ENCODE peak calls at places on chromosomes 1 and 21, in five cellular contexts. One of them, this sample, is unnamed.
A peak's percentile ranks its signal among the peaks of the same experiment; 100 is the strongest.

GRCh38 chr1:3359346-3360157 is 94.9 kb upstream of the ARHGEF16 start:
- DNase-seq in cardiac fibroblast: no peak
- DNase-seq in activated T-cell treated with anti-CD3 and anti-CD28 coated beads for 1 hour: no peak
- DNase-seq in AG08396: no peak
- DNase-seq in NCI-H2171: peak; percentile 97
- DNase-seq in this sample: no peak

GRCh38 chr1:36342426-36343185 is 19.2 kb upstream of the EVA1B start:
- DNase-seq in cardiac fibroblast: peak; percentile 79
- DNase-seq in activated T-cell treated with anti-CD3 and anti-CD28 coated beads for 1 hour: peak; percentile 62
- DNase-seq in AG08396: peak; percentile 78
- DNase-seq in NCI-H2171: peak; percentile 26
- DNase-seq in this sample: peak; percentile 83

GRCh38 chr1:28392027-28392652 is 22.6 kb downstream of the PHACTR4 start:
- DNase-seq in cardiac fibroblast: peak; percentile 92
- DNase-seq in activated T-cell treated with anti-CD3 and anti-CD28 coated beads for 1 hour: no peak
- DNase-seq in AG08396: peak; percentile 67
- DNase-seq in NCI-H2171: no peak
- DNase-seq in this sample: peak; percentile 87

GRCh38 chr1:218425647-218426342 is 80.7 kb downstream of the TGFB2 start:
- DNase-seq in cardiac fibroblast: peak; percentile 77
- DNase-seq in activated T-cell treated with anti-CD3 and anti-CD28 coated beads for 1 hour: no peak
- DNase-seq in AG08396: peak; percentile 26
- DNase-seq in NCI-H2171: no peak
- DNase-seq in this sample: peak; percentile 54

GRCh38 chr21:18954415-18954972 is 550.9 kb upstream of the TMPRSS15 start:
- DNase-seq in cardiac fibroblast: no peak
- DNase-seq in activated T-cell treated with anti-CD3 and anti-CD28 coated beads for 1 hour: no peak
- DNase-seq in AG08396: no peak
- DNase-seq in NCI-H2171: no peak
- DNase-seq in this sample: no peak

GRCh38 chr1:21861602-21862429 is 49.8 kb downstream of the LDLRAD2 start:
- DNase-seq in cardiac fibroblast: peak; percentile 25
- DNase-seq in activated T-cell treated with anti-CD3 and anti-CD28 coated beads for 1 hour: no peak
- DNase-seq in AG08396: peak; percentile 77
- DNase-seq in NCI-H2171: no peak
- DNase-seq in this sample: peak; percentile 89

GRCh38 chr1:24933468-24933867 is 3.4 kb upstream of the RUNX3 start:
- DNase-seq in cardiac fibroblast: no peak
- DNase-seq in activated T-cell treated with anti-CD3 and anti-CD28 coated beads for 1 hour: no peak
- DNase-seq in AG08396: no peak
- DNase-seq in NCI-H2171: no peak
- DNase-seq in this sample: no peak

GRCh38 chr21:39854572-39854971 is 12.7 kb upstream of the PCP4 start:
- DNase-seq in cardiac fibroblast: no peak
- DNase-seq in activated T-cell treated with anti-CD3 and anti-CD28 coated beads for 1 hour: no peak
- DNase-seq in AG08396: no peak
- DNase-seq in NCI-H2171: no peak
- DNase-seq in this sample: no peak

GRCh38 chr1:102897537-102897936 is 210.8 kb downstream of the COL11A1 start:
- DNase-seq in cardiac fibroblast: peak; percentile 86
- DNase-seq in activated T-cell treated with anti-CD3 and anti-CD28 coated beads for 1 hour: no peak
- DNase-seq in AG08396: peak; percentile 8
- DNase-seq in NCI-H2171: no peak
- DNase-seq in this sample: peak; percentile 83

GRCh38 chr1:208042041-208042615 is 131.2 kb upstream of the CD34 start:
- DNase-seq in cardiac fibroblast: no peak
- DNase-seq in activated T-cell treated with anti-CD3 and anti-CD28 coated beads for 1 hour: no peak
- DNase-seq in AG08396: no peak
- DNase-seq in NCI-H2171: no peak
- DNase-seq in this sample: no peak

GRCh38 chr1:239823852-239824251 is 267.8 kb upstream of the FMN2 start:
- DNase-seq in cardiac fibroblast: no peak
- DNase-seq in activated T-cell treated with anti-CD3 and anti-CD28 coated beads for 1 hour: no peak
- DNase-seq in AG08396: no peak
- DNase-seq in NCI-H2171: no peak
- DNase-seq in this sample: no peak

GRCh38 chr1:221794079-221794670 is 52.3 kb upstream of the DUSP10 start:
- DNase-seq in cardiac fibroblast: no peak
- DNase-seq in activated T-cell treated with anti-CD3 and anti-CD28 coated beads for 1 hour: no peak
- DNase-seq in AG08396: no peak
- DNase-seq in NCI-H2171: no peak
- DNase-seq in this sample: no peak

GRCh38 chr1:10253755-10254154 is 43.4 kb downstream of the KIF1B start:
- DNase-seq in cardiac fibroblast: peak; percentile 82
- DNase-seq in activated T-cell treated with anti-CD3 and anti-CD28 coated beads for 1 hour: no peak
- DNase-seq in AG08396: peak; percentile 85
- DNase-seq in NCI-H2171: peak; percentile 51
- DNase-seq in this sample: peak; percentile 97

GRCh38 chr1:41784516-41785279 is 134.0 kb downstream of the HIVEP3 start:
- DNase-seq in cardiac fibroblast: no peak
- DNase-seq in activated T-cell treated with anti-CD3 and anti-CD28 coated beads for 1 hour: no peak
- DNase-seq in AG08396: no peak
- DNase-seq in NCI-H2171: no peak
- DNase-seq in this sample: no peak

GRCh38 chr1:7207875-7208646 is 422.8 kb downstream of the CAMTA1 start:
- DNase-seq in cardiac fibroblast: peak; percentile 60
- DNase-seq in activated T-cell treated with anti-CD3 and anti-CD28 coated beads for 1 hour: no peak
- DNase-seq in AG08396: peak; percentile 69
- DNase-seq in NCI-H2171: peak; percentile 23
- DNase-seq in this sample: peak; percentile 74

GRCh38 chr1:211577826-211578639 is 928 bp downstream of the SLC30A1 start:
- DNase-seq in cardiac fibroblast: peak; percentile 66
- DNase-seq in activated T-cell treated with anti-CD3 and anti-CD28 coated beads for 1 hour: peak; percentile 64
- DNase-seq in AG08396: peak; percentile 87
- DNase-seq in NCI-H2171: peak; percentile 58
- DNase-seq in this sample: peak; percentile 42

GRCh38 chr1:106975944-106976343 is 80.5 kb upstream of the PRMT6 start:
- DNase-seq in cardiac fibroblast: no peak
- DNase-seq in activated T-cell treated with anti-CD3 and anti-CD28 coated beads for 1 hour: no peak
- DNase-seq in AG08396: no peak
- DNase-seq in NCI-H2171: no peak
- DNase-seq in this sample: no peak

GRCh38 chr1:245762396-245762910 is 607.7 kb downstream of the KIF26B start:
- DNase-seq in cardiac fibroblast: no peak
- DNase-seq in activated T-cell treated with anti-CD3 and anti-CD28 coated beads for 1 hour: no peak
- DNase-seq in AG08396: no peak
- DNase-seq in NCI-H2171: no peak
- DNase-seq in this sample: no peak

GRCh38 chr1:235741294-235741693 is 91.7 kb upstream of the GNG4 start:
- DNase-seq in cardiac fibroblast: peak; percentile 78
- DNase-seq in activated T-cell treated with anti-CD3 and anti-CD28 coated beads for 1 hour: no peak
- DNase-seq in AG08396: peak; percentile 31
- DNase-seq in NCI-H2171: no peak
- DNase-seq in this sample: peak; percentile 58

GRCh38 chr1:56502700-56503245 is 76.6 kb downstream of the PLPP3 start:
- DNase-seq in cardiac fibroblast: peak; percentile 52
- DNase-seq in activated T-cell treated with anti-CD3 and anti-CD28 coated beads for 1 hour: no peak
- DNase-seq in AG08396: no peak
- DNase-seq in NCI-H2171: no peak
- DNase-seq in this sample: peak; percentile 7

GRCh38 chr1:28329395-28330153 is 734 bp downstream of the MED18 start:
- DNase-seq in cardiac fibroblast: peak; percentile 37
- DNase-seq in activated T-cell treated with anti-CD3 and anti-CD28 coated beads for 1 hour: peak; percentile 3
- DNase-seq in AG08396: no peak
- DNase-seq in NCI-H2171: no peak
- DNase-seq in this sample: peak; percentile 25

GRCh38 chr1:43233631-43234030 is 36.2 kb upstream of the TMEM125 start:
- DNase-seq in cardiac fibroblast: no peak
- DNase-seq in activated T-cell treated with anti-CD3 and anti-CD28 coated beads for 1 hour: no peak
- DNase-seq in AG08396: no peak
- DNase-seq in NCI-H2171: no peak
- DNase-seq in this sample: no peak

GRCh38 chr1:237186733-237187132 is 144.7 kb downstream of the RYR2 start:
- DNase-seq in cardiac fibroblast: no peak
- DNase-seq in activated T-cell treated with anti-CD3 and anti-CD28 coated beads for 1 hour: no peak
- DNase-seq in AG08396: no peak
- DNase-seq in NCI-H2171: no peak
- DNase-seq in this sample: no peak

GRCh38 chr21:38048241-38048640 is 132.0 kb upstream of the KCNJ6 start:
- DNase-seq in cardiac fibroblast: no peak
- DNase-seq in activated T-cell treated with anti-CD3 and anti-CD28 coated beads for 1 hour: no peak
- DNase-seq in AG08396: no peak
- DNase-seq in NCI-H2171: peak; percentile 14
- DNase-seq in this sample: no peak

GRCh38 chr1:10737651-10738050 is 58.8 kb downstream of the CASZ1 start:
- DNase-seq in cardiac fibroblast: no peak
- DNase-seq in activated T-cell treated with anti-CD3 and anti-CD28 coated beads for 1 hour: no peak
- DNase-seq in AG08396: no peak
- DNase-seq in NCI-H2171: no peak
- DNase-seq in this sample: no peak

GRCh38 chr1:156119503-156120209 is 5.1 kb downstream of the LMNA start:
- DNase-seq in cardiac fibroblast: peak; percentile 61
- DNase-seq in activated T-cell treated with anti-CD3 and anti-CD28 coated beads for 1 hour: no peak
- DNase-seq in AG08396: peak; percentile 63
- DNase-seq in NCI-H2171: no peak
- DNase-seq in this sample: no peak

GRCh38 chr1:56302878-56303277 is 276.5 kb downstream of the PLPP3 start:
- DNase-seq in cardiac fibroblast: no peak
- DNase-seq in activated T-cell treated with anti-CD3 and anti-CD28 coated beads for 1 hour: no peak
- DNase-seq in AG08396: no peak
- DNase-seq in NCI-H2171: no peak
- DNase-seq in this sample: no peak

GRCh38 chr1:1435094-1435903 is at the start of gene VWA1:
- DNase-seq in cardiac fibroblast: peak; percentile 70
- DNase-seq in activated T-cell treated with anti-CD3 and anti-CD28 coated beads for 1 hour: peak; percentile 46
- DNase-seq in AG08396: peak; percentile 98
- DNase-seq in NCI-H2171: peak; percentile 37
- DNase-seq in this sample: no peak

GRCh38 chr1:77250126-77250525 is 30.9 kb upstream of the PIGK start:
- DNase-seq in cardiac fibroblast: no peak
- DNase-seq in activated T-cell treated with anti-CD3 and anti-CD28 coated beads for 1 hour: no peak
- DNase-seq in AG08396: no peak
- DNase-seq in NCI-H2171: no peak
- DNase-seq in this sample: no peak

GRCh38 chr1:24904731-24905354 is 25.2 kb downstream of the RUNX3 start:
- DNase-seq in cardiac fibroblast: no peak
- DNase-seq in activated T-cell treated with anti-CD3 and anti-CD28 coated beads for 1 hour: no peak
- DNase-seq in AG08396: no peak
- DNase-seq in NCI-H2171: no peak
- DNase-seq in this sample: no peak

GRCh38 chr21:39730418-39731107 is 14.4 kb upstream of the IGSF5 start:
- DNase-seq in cardiac fibroblast: no peak
- DNase-seq in activated T-cell treated with anti-CD3 and anti-CD28 coated beads for 1 hour: no peak
- DNase-seq in AG08396: no peak
- DNase-seq in NCI-H2171: no peak
- DNase-seq in this sample: no peak

GRCh38 chr1:180922637-180923023 is 9.9 kb downstream of the KIAA1614 start:
- DNase-seq in cardiac fibroblast: no peak
- DNase-seq in activated T-cell treated with anti-CD3 and anti-CD28 coated beads for 1 hour: no peak
- DNase-seq in AG08396: no peak
- DNase-seq in NCI-H2171: no peak
- DNase-seq in this sample: no peak

GRCh38 chr1:15489052-15489736 is 13.3 kb downstream of the CELA2B start:
- DNase-seq in cardiac fibroblast: no peak
- DNase-seq in activated T-cell treated with anti-CD3 and anti-CD28 coated beads for 1 hour: no peak
- DNase-seq in AG08396: no peak
- DNase-seq in NCI-H2171: peak; percentile 67
- DNase-seq in this sample: no peak

GRCh38 chr1:1177452-1178206 is 3.9 kb downstream of the TTLL10 start:
- DNase-seq in cardiac fibroblast: no peak
- DNase-seq in activated T-cell treated with anti-CD3 and anti-CD28 coated beads for 1 hour: no peak
- DNase-seq in AG08396: no peak
- DNase-seq in NCI-H2171: no peak
- DNase-seq in this sample: no peak